ENCODE peak calls at places on chromosomes 2 and 18, in six cellular contexts. N is MM.1S, P is neural progenitor cell, V is GM23248, C is hepatocyte, S is OCI-LY7. L is an unnamed sample.

GRCh38 chr2:211417544-211417943 is 861.1 kb downstream of the CPS1 start:
- DNase-seq in N (no peak), P (no peak), V (no peak), C (no peak), S (no peak), L (no peak)

GRCh38 chr2:172085460-172086159 is at the start of gene DLX1:
- DNase-seq in N (no peak), P (peak), V (no peak), C (no peak), S (no peak), L (no peak)

GRCh38 chr2:188721231-188721630 is 252.9 kb upstream of the COL3A1 start:
- DNase-seq in N (no peak), P (no peak), V (peak), C (peak), S (no peak), L (no peak)

GRCh38 chr2:46963961-46964673 is 48.5 kb upstream of the MCFD2 start:
- DNase-seq in N (no peak), P (no peak), V (peak), C (no peak), S (no peak), L (no peak)

GRCh38 chr2:170842785-170843184 is 26.1 kb downstream of the GAD1 start:
- DNase-seq in N (no peak), P (no peak), V (peak), C (no peak), S (no peak), L (no peak)

GRCh38 chr2:23299796-23300195 is 85.2 kb upstream of the KLHL29 start:
- DNase-seq in N (no peak), P (no peak), V (no peak), C (no peak), S (no peak), L (no peak)

GRCh38 chr2:182941939-182942338 is 75.5 kb upstream of the FRZB start:
- DNase-seq in N (no peak), P (no peak), V (no peak), C (no peak), S (no peak), L (no peak)

GRCh38 chr18:29969876-29970275 is 1072.7 kb downstream of the DSC3 start:
- DNase-seq in N (no peak), P (no peak), V (peak), C (no peak), S (no peak), L (no peak)

GRCh38 chr2:154392256-154392655 is 306.2 kb upstream of the KCNJ3 start:
- DNase-seq in N (peak), P (no peak), V (no peak), C (no peak), S (peak), L (no peak)

GRCh38 chr2:121080013-121080772 is 204.8 kb downstream of the TFCP2L1 start:
- DNase-seq in N (peak), P (peak), V (peak), C (peak), S (peak), L (peak)

GRCh38 chr18:35982404-35983114 is 10.1 kb downstream of the RMP24 start:
- DNase-seq in N (no peak), P (no peak), V (peak), C (no peak), S (no peak), L (no peak)

GRCh38 chr2:230956827-230957755 is 32.0 kb upstream of the GPR55 start:
- DNase-seq in N (peak), P (peak), V (peak), C (peak), S (no peak), L (peak)

GRCh38 chr18:46832856-46833255 is 76.0 kb upstream of the ST8SIA5 start:
- DNase-seq in N (no peak), P (no peak), V (no peak), C (peak), S (no peak), L (no peak)

GRCh38 chr2:234974501-234975385 is 22.9 kb downstream of the SH3BP4 start:
- DNase-seq in N (no peak), P (peak), V (peak), C (no peak), S (no peak), L (no peak)

GRCh38 chr2:118148809-118149208 is 60.5 kb downstream of the INSIG2 start:
- DNase-seq in N (no peak), P (no peak), V (peak), C (no peak), S (no peak), L (no peak)

GRCh38 chr18:58325521-58325908 is 281.5 kb downstream of the NEDD4L start:
- DNase-seq in N (no peak), P (no peak), V (peak), C (no peak), S (no peak), L (no peak)

GRCh38 chr2:135942936-135943688 is 42.3 kb downstream of the DARS1 start:
- DNase-seq in N (no peak), P (no peak), V (no peak), C (no peak), S (no peak), L (no peak)

GRCh38 chr2:60309941-60310680 is 243.3 kb downstream of the BCL11A start:
- DNase-seq in N (no peak), P (no peak), V (no peak), C (no peak), S (peak), L (no peak)

GRCh38 chr2:207416111-207416510 is 113.7 kb upstream of the CREB1 start:
- DNase-seq in N (no peak), P (no peak), V (peak), C (no peak), S (no peak), L (no peak)

GRCh38 chr2:231925303-231926179 is 655 bp downstream of the NPPC start:
- DNase-seq in N (peak), P (peak), V (peak), C (peak), S (peak), L (peak)

GRCh38 chr2:135732561-135732960 is 9.1 kb upstream of the UBXN4 start:
- DNase-seq in N (no peak), P (no peak), V (no peak), C (no peak), S (no peak), L (no peak)

GRCh38 chr2:150292192-150292591 is 195.3 kb downstream of the RND3 start:
- DNase-seq in N (no peak), P (no peak), V (no peak), C (no peak), S (no peak), L (no peak)

GRCh38 chr2:47747878-47748277 is 35.1 kb upstream of the MSH6 start:
- DNase-seq in N (no peak), P (no peak), V (no peak), C (no peak), S (no peak), L (no peak)

GRCh38 chr2:222448806-222449205 is 24.5 kb downstream of the SGPP2 start:
- DNase-seq in N (no peak), P (no peak), V (peak), C (peak), S (no peak), L (no peak)

GRCh38 chr2:217186152-217186551 is 326.3 kb upstream of the TNP1 start:
- DNase-seq in N (no peak), P (no peak), V (no peak), C (no peak), S (no peak), L (no peak)

GRCh38 chr2:233854241-233854981 is at the start of gene HJURP:
- DNase-seq in N (peak), P (peak), V (peak), C (peak), S (peak), L (peak)

GRCh38 chr2:42663106-42663755 is 94.8 kb downstream of the MTA3 start:
- DNase-seq in N (peak), P (peak), V (peak), C (peak), S (peak), L (peak)

GRCh38 chr2:229282758-229283546 is 11.9 kb upstream of the PID1 start:
- DNase-seq in N (no peak), P (no peak), V (peak), C (no peak), S (no peak), L (no peak)

GRCh38 chr2:207253946-207254345 is 88.2 kb upstream of the KLF7 start:
- DNase-seq in N (no peak), P (no peak), V (peak), C (peak), S (no peak), L (no peak)

GRCh38 chr2:145228506-145228905 is 708.6 kb upstream of the ZEB2 start:
- DNase-seq in N (no peak), P (no peak), V (peak), C (no peak), S (no peak), L (no peak)

GRCh38 chr2:37507069-37507410 is 162.6 kb downstream of the QPCT start:
- DNase-seq in N (no peak), P (no peak), V (no peak), C (no peak), S (no peak), L (no peak)

GRCh38 chr2:45542013-45542412 is 69.1 kb downstream of the SRBD1 start:
- DNase-seq in N (no peak), P (no peak), V (no peak), C (no peak), S (no peak), L (no peak)

GRCh38 chr2:45540942-45541341 is 70.1 kb downstream of the SRBD1 start:
- DNase-seq in N (no peak), P (no peak), V (no peak), C (no peak), S (no peak), L (no peak)

GRCh38 chr2:45543257-45543656 is 67.8 kb downstream of the SRBD1 start:
- DNase-seq in N (no peak), P (no peak), V (no peak), C (no peak), S (no peak), L (no peak)

DNA sequence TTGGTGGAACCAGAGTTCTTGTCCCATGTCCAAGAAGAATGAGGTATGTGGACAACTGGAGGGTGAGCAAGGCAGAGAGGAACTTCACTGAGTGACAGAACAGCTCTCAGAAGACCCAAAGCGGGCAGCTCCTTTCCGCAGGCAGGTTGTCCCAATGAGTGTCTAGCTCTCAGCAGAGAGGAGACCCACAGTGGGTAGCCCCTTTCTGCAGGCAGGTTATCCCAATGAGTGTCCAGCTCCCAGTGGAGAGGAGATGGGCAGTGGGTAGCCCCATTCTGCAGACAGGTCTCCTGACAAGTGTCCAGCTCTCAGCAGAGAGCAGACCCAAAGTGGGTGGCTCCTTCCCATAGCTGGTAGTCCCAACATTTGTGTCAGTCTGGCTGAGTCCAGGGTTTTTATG is 69.6 kb downstream of the SRBD1 start:
- DNase-seq in N (no peak), P (no peak), V (no peak), C (no peak), S (peak), L (no peak)
- TF ChIP-seq EZH2phosphoT487 in N (no peak), P (no peak), V (no peak), C (no peak), S (no peak), L (no peak)

DNA sequence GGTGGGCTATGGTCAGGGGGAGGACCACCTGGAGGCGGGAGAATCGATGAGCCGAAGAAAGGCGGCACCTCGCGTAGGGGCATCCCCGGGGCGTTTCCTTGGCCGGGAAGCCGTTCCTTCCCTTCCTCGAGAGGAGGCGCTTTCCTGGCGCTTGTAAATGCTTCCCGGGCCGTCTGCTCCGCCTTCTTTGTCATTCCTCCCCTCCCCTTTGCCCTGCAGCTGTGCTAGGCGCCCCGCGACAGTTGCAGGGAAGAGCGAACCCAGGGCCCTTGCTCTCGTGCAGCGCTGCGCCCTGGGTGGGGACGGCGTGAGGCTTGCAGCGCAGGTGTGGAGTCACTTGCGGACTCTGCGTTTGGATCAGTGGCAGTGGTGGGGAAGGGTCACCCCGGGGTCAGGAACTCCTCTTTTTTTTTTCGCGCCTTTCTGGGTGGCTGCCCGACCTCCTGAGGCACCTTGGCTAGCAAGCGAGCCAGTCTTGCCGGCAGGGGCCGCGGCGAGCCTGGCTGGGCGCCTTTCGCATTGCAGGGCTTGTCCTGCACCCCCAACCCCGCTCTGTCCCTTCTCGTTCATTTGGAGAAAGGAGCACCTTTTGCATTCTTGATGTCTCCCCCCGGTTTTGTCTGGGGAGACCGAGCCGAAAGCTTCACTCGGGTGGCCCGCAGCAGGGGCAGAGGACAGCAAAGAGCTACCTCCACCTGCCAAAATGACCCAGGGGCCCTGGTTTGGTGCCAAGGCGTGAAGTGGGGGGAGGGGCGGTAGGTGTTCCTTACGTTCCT is 858 bp downstream of the KCNS3 start:
- DNase-seq in N (peak), P (peak), V (peak), C (peak), S (no peak), L (peak)
- TF ChIP-seq EZH2phosphoT487 in N (no peak), P (no peak), V (no peak), C (no peak), S (no peak), L (no peak)

GRCh38 chr2:18626256-18626668 is 36.9 kb upstream of the NT5C1B start:
- DNase-seq in N (no peak), P (no peak), V (peak), C (no peak), S (no peak), L (no peak)
- TF ChIP-seq EZH2phosphoT487 in N (no peak), P (no peak), V (no peak), C (no peak), S (no peak), L (no peak)

GRCh38 chr2:179264238-179265081 is at the start of gene SESTD1:
- DNase-seq in N (peak), P (peak), V (peak), C (peak), S (peak), L (no peak)
- TF ChIP-seq EZH2phosphoT487 in N (no peak), P (no peak), V (no peak), C (no peak), S (no peak), L (no peak)

GRCh38 chr2:241417626-241418025 is 61.5 kb downstream of the FARP2 start:
- DNase-seq in N (no peak), P (no peak), V (no peak), C (no peak), S (no peak), L (no peak)

GRCh38 chr2:241412144-241412543 is 56.1 kb downstream of the FARP2 start:
- DNase-seq in N (no peak), P (no peak), V (peak), C (peak), S (no peak), L (peak)

GRCh38 chr2:241415196-241415595 is 59.1 kb downstream of the FARP2 start:
- DNase-seq in N (no peak), P (no peak), V (no peak), C (no peak), S (no peak), L (no peak)

GRCh38 chr2:241410739-241411176 is 54.7 kb downstream of the FARP2 start:
- DNase-seq in N (no peak), P (no peak), V (peak), C (no peak), S (no peak), L (peak)

GRCh38 chr2:241413929-241414580 is 58.0 kb downstream of the FARP2 start:
- DNase-seq in N (no peak), P (no peak), V (peak), C (no peak), S (no peak), L (no peak)
- TF ChIP-seq EZH2phosphoT487 in N (no peak), P (no peak), V (no peak), C (no peak), S (no peak), L (no peak)

GRCh38 chr2:39913648-39914456 is 134.8 kb upstream of the THUMPD2 start:
- DNase-seq in N (peak), P (peak), V (peak), C (peak), S (peak), L (peak)
- TF ChIP-seq EZH2phosphoT487 in N (no peak), P (no peak), V (no peak), C (no peak), S (no peak), L (no peak)

DNA sequence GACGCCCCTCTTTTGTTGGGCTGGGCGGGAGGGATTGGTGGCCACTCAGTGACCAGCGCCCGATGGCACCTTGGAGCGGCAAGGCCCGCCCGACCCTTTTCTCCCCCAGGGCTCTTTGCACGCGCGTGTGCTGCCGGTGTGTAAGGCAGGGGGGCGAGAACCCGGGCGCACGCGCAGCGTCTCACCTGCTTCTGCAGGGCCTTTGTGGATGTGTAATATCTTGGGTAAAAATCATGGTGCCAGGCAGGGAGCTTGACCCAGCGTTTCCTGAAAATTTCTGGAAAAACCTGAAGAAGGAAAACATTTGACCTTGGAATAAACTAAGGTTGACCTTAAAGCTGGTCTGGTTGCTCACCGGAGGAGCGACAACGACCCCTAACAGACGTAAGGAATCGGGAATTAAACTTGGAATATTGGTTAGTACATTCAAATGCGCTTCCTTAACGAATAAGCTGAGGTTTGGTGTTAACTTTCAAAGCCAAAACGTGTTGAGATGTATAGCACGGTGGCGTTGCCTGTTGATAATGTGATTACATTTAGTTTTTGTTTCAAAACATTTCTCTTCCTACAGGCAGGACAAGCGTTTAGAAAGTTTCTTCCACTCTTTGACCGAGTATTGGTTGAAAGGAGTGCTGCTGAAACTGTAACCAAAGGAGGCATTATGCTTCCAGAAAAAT is 462 bp downstream of the HSPE1 start:
- DNase-seq in N (peak), P (peak), V (peak), C (peak), S (peak), L (no peak)
- TF ChIP-seq EZH2phosphoT487 in N (no peak), P (no peak), V (no peak), C (no peak), S (no peak), L (no peak)

DNA sequence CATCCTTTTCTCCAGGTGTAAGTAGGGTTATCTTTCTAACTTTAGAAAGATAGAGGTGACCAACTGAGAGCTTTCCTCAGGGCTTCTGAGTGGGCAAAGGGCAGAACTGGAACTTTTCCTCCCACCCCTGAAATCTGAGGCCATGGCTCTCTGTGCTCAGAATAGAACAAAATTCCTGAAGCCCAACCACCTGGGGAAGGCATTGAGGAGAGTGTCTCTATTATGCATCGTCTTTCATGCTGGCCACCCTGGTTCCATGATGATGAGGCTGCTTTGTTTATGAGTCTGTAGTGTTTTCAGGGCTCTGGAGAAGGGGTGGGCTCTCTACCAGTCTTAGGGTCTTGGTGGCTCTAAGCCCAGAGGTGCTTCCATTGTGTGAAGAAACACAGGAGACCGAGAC is 30.7 kb upstream of the IL1R1 start:
- DNase-seq in N (no peak), P (peak), V (no peak), C (no peak), S (no peak), L (no peak)
- TF ChIP-seq EZH2phosphoT487 in N (no peak), P (no peak), V (no peak), C (no peak), S (no peak), L (no peak)

GRCh38 chr2:240505946-240506345 is 51.8 kb downstream of the ANKMY1 start:
- DNase-seq in N (no peak), P (no peak), V (no peak), C (no peak), S (no peak), L (no peak)
- TF ChIP-seq EZH2phosphoT487 in N (no peak), P (no peak), V (no peak), C (no peak), S (no peak), L (no peak)

DNA sequence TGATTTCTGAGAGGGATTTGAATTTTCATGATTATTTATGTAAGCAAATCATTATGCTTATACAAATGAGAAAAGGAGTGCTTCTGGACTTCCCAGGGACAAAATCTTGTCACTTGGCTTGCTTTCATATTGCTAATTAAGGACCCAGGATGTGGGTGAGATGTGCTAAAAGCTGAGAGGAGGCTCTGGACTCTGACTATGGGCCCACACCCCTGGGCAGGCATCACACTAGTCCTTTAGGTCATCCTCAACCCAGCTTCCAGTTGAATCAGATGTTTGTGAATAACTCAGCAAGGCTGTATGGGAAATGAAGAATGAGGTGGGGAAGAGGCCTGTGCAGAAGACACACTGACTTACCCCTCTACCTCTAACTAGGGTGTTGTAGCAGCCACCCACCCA is 11.9 kb downstream of the IL1B start:
- DNase-seq in N (no peak), P (no peak), V (peak), C (no peak), S (no peak), L (no peak)
- TF ChIP-seq EZH2phosphoT487 in N (no peak), P (no peak), V (no peak), C (no peak), S (no peak), L (no peak)

L was measured in HCT116.